ENCODE peak calls at places on chromosome 12, in nine cellular contexts. L, U, O, F, K, E, Q, M and T are unnamed samples.
A peak's percentile ranks its signal among the peaks of the same experiment; 100 is the strongest.

GRCh38 chr12:111387747-111388365 is 17.9 kb upstream of the SH2B3 start:
- DNase-seq in Q (no peak), E (no peak), L (no peak), O (no peak), F (no peak), K (no peak), M (no peak), U (no peak), T (no peak)

GRCh38 chr12:94909609-94910008 is 93.9 kb downstream of the NDUFA12 start:
- DNase-seq in K (no peak), U (no peak), L (no peak), M (peak; percentile 15), F (peak; percentile 29), O (no peak), Q (no peak), E (no peak), T (no peak)

GRCh38 chr12:72189266-72189665 is 82.9 kb upstream of the TRHDE start:
- DNase-seq in K (no peak), M (no peak), F (no peak), O (no peak), Q (no peak), E (no peak), L (no peak), U (no peak), T (no peak)

GRCh38 chr12:124888203-124888602 is 24.5 kb upstream of the SCARB1 start:
- DNase-seq in K (no peak), L (no peak), M (no peak), O (no peak), F (no peak), U (no peak), E (no peak), Q (no peak), T (no peak)

GRCh38 chr12:54840293-54840692 is 14.0 kb upstream of the MUCL1 start:
- DNase-seq in U (no peak), O (no peak), M (no peak), K (no peak), Q (no peak), F (no peak), E (no peak), L (no peak), T (no peak)

GRCh38 chr12:19261773-19262172 is 132.2 kb downstream of the PLEKHA5 start:
- DNase-seq in F (no peak), K (no peak), E (no peak), L (no peak), M (no peak), Q (no peak), U (no peak), O (no peak), T (no peak)

GRCh38 chr12:76942276-76942675 is 63.5 kb upstream of the CSRP2 start:
- DNase-seq in Q (no peak), L (no peak), O (no peak), U (no peak), K (no peak), F (no peak), E (no peak), M (no peak), T (no peak)

GRCh38 chr12:47799357-47799955 is 20.2 kb downstream of the HDAC7 start:
- DNase-seq in O (no peak), M (no peak), U (no peak), L (no peak), E (no peak), K (no peak), F (no peak), Q (no peak), T (no peak)

GRCh38 chr12:12239127-12239526 is 27.7 kb downstream of the LRP6 start:
- DNase-seq in L (no peak), U (no peak), E (no peak), Q (no peak), K (no peak), F (no peak), O (no peak), M (no peak), T (no peak)